ENCODE peak calls at places on chromosome 1, in six cellular contexts. C, Q, P, G, S and V are unnamed samples.

GRCh38 chr1:223803211-223803610 is 42.5 kb downstream of the TP53BP2 start:
- DNase-seq in C (no peak), Q (no peak), P (no peak), G (no peak), S (no peak), V (no peak)

GRCh38 chr1:162710349-162710748 is 78.1 kb downstream of the DDR2 start:
- DNase-seq in C (no peak), Q (no peak), P (peak; percentile 59), G (no peak), S (no peak), V (no peak)

GRCh38 chr1:188669715-188670114 is 1807.9 kb downstream of the BRINP3 start:
- DNase-seq in C (no peak), Q (no peak), P (peak; percentile 73), G (no peak), S (no peak), V (no peak)

GRCh38 chr1:158212315-158212714 is 31.6 kb downstream of the CD1D start:
- DNase-seq in C (peak; percentile 47), Q (no peak), P (no peak), G (no peak), S (no peak), V (no peak)

GRCh38 chr1:39230261-39231190 is 26.0 kb downstream of the MACF1 start:
- DNase-seq in C (no peak), Q (no peak), P (no peak), G (no peak), S (no peak), V (peak; percentile 28)

GRCh38 chr1:183363967-183364366 is 54.2 kb downstream of the NMNAT2 start:
- DNase-seq in C (no peak), Q (no peak), P (no peak), G (no peak), S (no peak), V (no peak)

GRCh38 chr1:65059930-65060538 is 88.0 kb upstream of the AK4 start:
- DNase-seq in C (no peak), Q (no peak), P (peak; percentile 61), G (no peak), S (no peak), V (no peak)

GRCh38 chr1:5887436-5888290 is 104.6 kb downstream of the NPHP4 start:
- DNase-seq in C (no peak), Q (no peak), P (no peak), G (no peak), S (no peak), V (no peak)

GRCh38 chr1:59128784-59129227 is 168.1 kb upstream of the FGGY start:
- DNase-seq in C (no peak), Q (no peak), P (peak; percentile 44), G (no peak), S (no peak), V (no peak)

GRCh38 chr1:117339866-117340357 is 27.3 kb upstream of the MAN1A2 start:
- DNase-seq in C (no peak), Q (peak; percentile 57), P (peak; percentile 83), G (no peak), S (peak; percentile 57), V (no peak)

GRCh38 chr1:147630447-147630846 is 39.9 kb downstream of the ACP6 start:
- DNase-seq in C (no peak), Q (no peak), P (no peak), G (no peak), S (peak; percentile 64), V (no peak)

GRCh38 chr1:63128562-63128961 is 193.8 kb upstream of the FOXD3 start:
- DNase-seq in C (no peak), Q (peak; percentile 21), P (no peak), G (no peak), S (no peak), V (no peak)

GRCh38 chr1:246695136-246695535 is 29.1 kb upstream of the SCCPDH start:
- DNase-seq in C (no peak), Q (no peak), P (peak; percentile 41), G (no peak), S (no peak), V (no peak)

GRCh38 chr1:9180077-9180819 is 51.3 kb upstream of the GPR157 start:
- DNase-seq in C (no peak), Q (no peak), P (peak; percentile 62), G (no peak), S (no peak), V (no peak)
- H3K4me3 ChIP-seq in C (no peak overlapping the region), Q (no peak overlapping the region), P (peak overlapping the region; percentile 87), G (no peak overlapping the region), S (no peak overlapping the region), V (peak overlapping the region; percentile 96)

GRCh38 chr1:89898150-89898549 is 77.3 kb downstream of the LRRC8D start:
- DNase-seq in C (no peak), Q (no peak), P (no peak), G (no peak), S (no peak), V (no peak)

GRCh38 chr1:89900323-89900722 is 79.5 kb downstream of the LRRC8D start:
- DNase-seq in C (no peak), Q (no peak), P (no peak), G (no peak), S (no peak), V (no peak)

GRCh38 chr1:89901957-89902669 is 81.3 kb downstream of the LRRC8D start:
- DNase-seq in C (no peak), Q (peak; percentile 39), P (no peak), G (no peak), S (no peak), V (no peak)

GRCh38 chr1:89898695-89899470 is 78.1 kb downstream of the LRRC8D start:
- DNase-seq in C (no peak), Q (no peak), P (no peak), G (no peak), S (no peak), V (no peak)

GRCh38 chr1:89900791-89901708 is 80.2 kb downstream of the LRRC8D start:
- DNase-seq in C (no peak), Q (no peak), P (no peak), G (no peak), S (no peak), V (no peak)
- TF ChIP-seq CTCF in C (no peak), Q (no peak), P (no peak), G (no peak), S (no peak), V (no peak)

DNA sequence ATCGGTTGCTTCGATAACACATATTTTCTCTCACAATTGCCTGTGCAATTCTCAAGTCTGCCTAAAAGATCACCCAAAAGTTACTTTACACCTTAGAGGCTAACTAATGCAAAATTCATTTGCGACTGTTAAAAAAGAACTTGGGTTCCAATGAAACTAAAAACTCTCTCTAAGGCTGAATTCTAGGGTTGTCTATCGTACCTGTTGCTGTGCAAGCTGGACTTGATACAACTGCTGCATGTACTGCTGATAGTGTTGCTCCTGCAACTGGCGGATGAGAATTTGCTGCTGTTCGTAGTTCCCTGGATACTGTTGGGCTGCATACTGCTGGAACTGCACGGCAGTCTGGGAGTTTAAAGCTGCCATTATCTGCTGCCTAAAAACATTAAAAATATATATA is 27.6 kb downstream of the ACBD3 start:
- DNase-seq in C (no peak), Q (no peak), P (no peak), G (no peak), S (no peak), V (no peak)
- H3K36me3 ChIP-seq in C (peaks cover 30% of the 10 kb centered on the region), Q (peaks cover 13% of the 10 kb centered on the region), P (peaks cover 39% of the 10 kb centered on the region), G (peaks cover 36% of the 10 kb centered on the region), S (no peaks in the 10 kb centered on the region), V (peaks cover 13% of the 10 kb centered on the region)

DNA sequence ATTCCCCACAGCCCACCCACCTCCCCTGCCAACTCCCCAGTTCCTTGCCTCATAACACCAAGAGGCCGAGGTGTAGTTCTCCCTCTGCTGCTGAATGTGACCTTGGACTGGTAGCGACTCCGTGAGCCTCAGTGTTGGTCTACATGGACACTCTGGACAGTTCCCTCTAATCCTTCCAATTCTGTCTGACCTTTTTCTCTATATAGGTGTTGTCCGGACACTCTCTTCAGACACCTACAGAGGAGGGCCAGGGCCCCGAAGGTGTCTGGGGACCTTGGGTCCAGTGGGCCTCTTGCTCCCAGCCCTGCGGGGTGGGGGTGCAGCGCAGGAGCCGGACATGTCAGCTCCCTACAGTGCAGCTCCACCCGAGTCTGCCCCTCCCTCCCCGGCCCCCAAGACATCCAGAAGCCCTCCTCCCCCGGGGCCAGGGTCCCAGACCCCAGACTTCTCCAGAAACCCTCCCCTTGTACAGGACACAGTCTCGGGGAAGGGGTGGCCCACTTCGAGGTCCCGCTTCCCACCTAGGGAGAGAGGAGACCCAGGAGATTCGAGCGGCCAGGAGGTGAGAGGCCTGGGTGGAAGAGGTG is 3.6 kb downstream of the ADAMTSL4 start:
- DNase-seq in C (no peak), Q (no peak), P (no peak), G (no peak), S (peak; percentile 55), V (no peak)
- H3K4me3 ChIP-seq in C (no peak overlapping the region), Q (no peak overlapping the region), P (no peak overlapping the region), G (no peak overlapping the region), S (no peak overlapping the region), V (no peak overlapping the region)

GRCh38 chr1:113106910-113107309 is 33.9 kb downstream of the LRIG2 start:
- DNase-seq in C (no peak), Q (no peak), P (no peak), G (no peak), S (no peak), V (no peak)

DNA sequence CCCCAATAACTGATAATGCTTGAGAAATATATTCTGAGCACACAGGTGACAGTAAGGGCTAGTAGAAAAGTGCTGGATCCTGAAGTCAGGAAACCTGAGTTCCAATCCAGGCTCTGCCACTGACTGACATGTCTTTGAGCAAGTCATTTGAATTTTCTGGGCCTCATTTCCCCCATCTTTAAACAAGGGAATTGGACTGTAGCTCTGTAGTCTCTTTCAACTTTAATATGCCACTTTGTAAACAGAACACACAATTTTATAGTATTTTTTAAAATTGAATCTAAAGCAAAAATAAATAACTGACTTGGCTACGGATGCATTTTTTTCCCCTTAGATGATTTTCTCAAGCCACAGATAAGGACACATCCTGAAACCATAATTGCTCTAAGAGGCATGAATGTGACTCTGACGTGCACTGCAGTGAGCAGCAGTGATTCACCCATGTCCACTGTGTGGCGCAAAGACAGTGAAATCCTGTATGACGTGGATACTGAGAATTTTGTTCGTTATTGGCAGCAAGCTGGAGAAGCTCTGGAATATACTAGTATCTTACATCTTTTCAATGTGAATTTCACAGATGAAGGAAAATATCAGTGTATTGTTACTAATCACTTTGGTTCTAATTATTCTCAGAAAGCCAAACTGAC is 37.0 kb downstream of the LRIG2 start:
- DNase-seq in C (no peak), Q (no peak), P (peak; percentile 98), G (no peak), S (peak; percentile 32), V (no peak)
- TF ChIP-seq CTCF in C (no peak), Q (no peak), P (peak; percentile 41), G (no peak), S (peak; percentile 14), V (no peak)

GRCh38 chr1:33008051-33008914 is 28.4 kb downstream of the AK2 start:
- DNase-seq in C (no peak), Q (no peak), P (no peak), G (no peak), S (no peak), V (no peak)
- H3K36me3 ChIP-seq in C (peaks cover 45% of the 10 kb centered on the region), Q (no peaks in the 10 kb centered on the region), P (peaks cover 30% of the 10 kb centered on the region), G (peaks cover 40% of the 10 kb centered on the region), S (no peaks in the 10 kb centered on the region), V (peaks cover 29% of the 10 kb centered on the region)